ENCODE peak calls at places on chromosomes 3 and 15, in five cellular contexts. Q is activated CD8-positive, alpha-beta memory T cell treated with anti-CD3 and anti-CD28 coated beads for 1 hour; X is Daoy; E is stimulated activated CD4-positive, alpha-beta T cell treated with anti-CD3 and anti-CD28 coated beads, Interleukin-4, amount 100 ng/mL, for 1 hour; Z is HCT116. L is an unnamed sample.

GRCh38 chr3:107387555-107387954 is 10.3 kb downstream of the CCDC54 start:
- DNase-seq in Q (no peak), X (no peak), E (no peak), Z (no peak), L (no peak)

GRCh38 chr3:30161370-30161769 is 445.0 kb upstream of the TGFBR2 start:
- DNase-seq in Q (no peak), X (no peak), E (no peak), Z (no peak), L (no peak)

GRCh38 chr15:22224241-22224671 is 143.9 kb downstream of the OR4M2 start:
- DNase-seq in Q (no peak), X (peak; percentile 54), E (no peak), Z (no peak), L (no peak)

GRCh38 chr3:20488101-20488500 is 302.1 kb upstream of the SGO1 start:
- DNase-seq in Q (no peak), X (no peak), E (no peak), Z (no peak), L (no peak)

GRCh38 chr3:9185046-9185445 is 64.4 kb downstream of the SRGAP3 start:
- DNase-seq in Q (no peak), X (no peak), E (no peak), Z (no peak), L (no peak)

GRCh38 chr15:90306560-90306959 is 41.1 kb downstream of the NGRN start:
- DNase-seq in Q (no peak), X (no peak), E (peak; percentile 35), Z (no peak), L (no peak)

GRCh38 chr3:119643094-119643493 is 17.3 kb downstream of the POPDC2 start:
- DNase-seq in Q (no peak), X (peak; percentile 27), E (no peak), Z (no peak), L (no peak)

GRCh38 chr3:105758451-105758850 is 110.4 kb downstream of the CBLB start:
- DNase-seq in Q (no peak), X (no peak), E (no peak), Z (no peak), L (no peak)

GRCh38 chr3:58116161-58116955 is 94.4 kb downstream of the DNASE1L3 start:
- DNase-seq in Q (peak; percentile 20), X (no peak), E (peak; percentile 20), Z (no peak), L (no peak)

GRCh38 chr15:43067717-43068461 is 37.9 kb downstream of the UBR1 start:
- DNase-seq in Q (no peak), X (peak; percentile 27), E (no peak), Z (peak; percentile 4), L (no peak)

GRCh38 chr3:35965908-35966307 is 326.6 kb downstream of the ARPP21 start:
- DNase-seq in Q (no peak), X (no peak), E (no peak), Z (no peak), L (peak; percentile 29)

GRCh38 chr15:70064441-70064840 is 33.3 kb downstream of the TLE3 start:
- DNase-seq in Q (no peak), X (no peak), E (no peak), Z (no peak), L (no peak)

GRCh38 chr15:66923438-66923881 is 141.9 kb upstream of the SMAD3 start:
- DNase-seq in Q (no peak), X (peak; percentile 34), E (peak; percentile 38), Z (peak; percentile 37), L (peak; percentile 50)

GRCh38 chr3:188212308-188212969 is 58.5 kb downstream of the LPP start:
- DNase-seq in Q (no peak), X (peak; percentile 16), E (no peak), Z (no peak), L (peak; percentile 36)

GRCh38 chr3:76362643-76363042 is 577.3 kb upstream of the ZNF717 start:
- DNase-seq in Q (no peak), X (no peak), E (no peak), Z (no peak), L (no peak)

GRCh38 chr3:27025718-27026117 is 343.5 kb downstream of the NEK10 start:
- DNase-seq in Q (no peak), X (no peak), E (no peak), Z (no peak), L (no peak)

GRCh38 chr3:55089211-55089610 is 161.4 kb upstream of the LRTM1 start:
- DNase-seq in Q (no peak), X (no peak), E (no peak), Z (no peak), L (no peak)

GRCh38 chr3:196782496-196782895 is 42.8 kb downstream of the PAK2 start:
- DNase-seq in Q (no peak), X (no peak), E (no peak), Z (no peak), L (no peak)

GRCh38 chr3:197352382-197352781 is 54.0 kb upstream of the DLG1 start:
- DNase-seq in Q (no peak), X (peak; percentile 87), E (no peak), Z (no peak), L (peak; percentile 28)

GRCh38 chr3:49295489-49296058 is 18.5 kb upstream of the C3orf62 start:
- DNase-seq in Q (peak; percentile 10), X (no peak), E (peak; percentile 25), Z (peak; percentile 22), L (peak; percentile 13)

GRCh38 chr15:86199467-86200145 is 119.9 kb downstream of the AGBL1 start:
- DNase-seq in Q (no peak), X (no peak), E (no peak), Z (no peak), L (no peak)

GRCh38 chr3:129360224-129360623 is 68.2 kb downstream of the EFCAB12 start:
- DNase-seq in Q (no peak), X (no peak), E (no peak), Z (no peak), L (no peak)

GRCh38 chr3:178385280-178385952 is 150.8 kb upstream of the KCNMB2 start:
- DNase-seq in Q (no peak), X (peak; percentile 27), E (no peak), Z (peak; percentile 3), L (peak; percentile 24)

GRCh38 chr3:114221881-114222264 is 15.5 kb downstream of the ZNF80 start:
- DNase-seq in Q (no peak), X (no peak), E (no peak), Z (no peak), L (no peak)

GRCh38 chr15:39543651-39544050 is 37.2 kb upstream of the THBS1 start:
- DNase-seq in Q (no peak), X (no peak), E (no peak), Z (no peak), L (no peak)

GRCh38 chr15:69092159-69092558 is 68.3 kb upstream of the GLCE start:
- DNase-seq in Q (no peak), X (peak; percentile 68), E (no peak), Z (no peak), L (peak; percentile 74)

L was measured in LoVo.